ENCODE peak calls at places on chromosomes 1 and 21, in five cellular contexts. One of them, this sample, is unnamed.

GRCh38 chr1:205317311-205317917 is 4.1 kb downstream of the NUAK2 start:
- DNase-seq in SK-N-SH: peak; percentile 67
- DNase-seq in uterus: peak; percentile 42
- DNase-seq in right atrium auricular region: no peak
- DNase-seq in stomach: peak; percentile 96
- DNase-seq in this sample: peak; percentile 96

GRCh38 chr1:4207183-4207582 is 307.1 kb upstream of the C1orf174 start:
- DNase-seq in SK-N-SH: no peak
- DNase-seq in uterus: no peak
- DNase-seq in right atrium auricular region: peak; percentile 34
- DNase-seq in stomach: no peak
- DNase-seq in this sample: no peak

GRCh38 chr1:229229721-229230135 is 41.2 kb upstream of the RAB4A start:
- DNase-seq in SK-N-SH: no peak
- DNase-seq in uterus: peak; percentile 81
- DNase-seq in right atrium auricular region: peak; percentile 92
- DNase-seq in stomach: peak; percentile 76
- DNase-seq in this sample: no peak

GRCh38 chr1:231694465-231695077 is 68.0 kb downstream of the DISC1 start:
- DNase-seq in SK-N-SH: peak; percentile 28
- DNase-seq in uterus: no peak
- DNase-seq in right atrium auricular region: no peak
- DNase-seq in stomach: no peak
- DNase-seq in this sample: no peak

GRCh38 chr1:43272161-43272560 is 2.4 kb downstream of the TMEM125 start:
- DNase-seq in SK-N-SH: no peak
- DNase-seq in uterus: no peak
- DNase-seq in right atrium auricular region: no peak
- DNase-seq in stomach: peak; percentile 20
- DNase-seq in this sample: peak; percentile 56

GRCh38 chr21:45340515-45340914 is 52.8 kb upstream of the POFUT2 start:
- DNase-seq in SK-N-SH: no peak
- DNase-seq in uterus: no peak
- DNase-seq in right atrium auricular region: no peak
- DNase-seq in stomach: no peak
- DNase-seq in this sample: no peak

GRCh38 chr1:105427543-105427942 is 1628.9 kb upstream of the PRMT6 start:
- DNase-seq in SK-N-SH: no peak
- DNase-seq in uterus: no peak
- DNase-seq in right atrium auricular region: no peak
- DNase-seq in stomach: no peak
- DNase-seq in this sample: no peak

GRCh38 chr1:33706634-33707255 is 157.1 kb upstream of the HMGB4 start:
- DNase-seq in SK-N-SH: no peak
- DNase-seq in uterus: no peak
- DNase-seq in right atrium auricular region: peak; percentile 30
- DNase-seq in stomach: no peak
- DNase-seq in this sample: no peak

GRCh38 chr1:29706936-29707335 is 470.6 kb downstream of the PTPRU start:
- DNase-seq in SK-N-SH: peak; percentile 96
- DNase-seq in uterus: no peak
- DNase-seq in right atrium auricular region: no peak
- DNase-seq in stomach: no peak
- DNase-seq in this sample: peak; percentile 69

GRCh38 chr1:192133350-192133950 is 24.8 kb upstream of the RGS18 start:
- DNase-seq in SK-N-SH: no peak
- DNase-seq in uterus: no peak
- DNase-seq in right atrium auricular region: no peak
- DNase-seq in stomach: no peak
- DNase-seq in this sample: no peak

GRCh38 chr1:193799948-193800690 is 613.7 kb upstream of the B3GALT2 start:
- DNase-seq in SK-N-SH: no peak
- DNase-seq in uterus: no peak
- DNase-seq in right atrium auricular region: no peak
- DNase-seq in stomach: no peak
- DNase-seq in this sample: no peak

GRCh38 chr21:14913576-14914146 is 151.1 kb downstream of the NRIP1 start:
- DNase-seq in SK-N-SH: no peak
- DNase-seq in uterus: no peak
- DNase-seq in right atrium auricular region: no peak
- DNase-seq in stomach: no peak
- DNase-seq in this sample: no peak

GRCh38 chr1:39142394-39143060 is 62.0 kb upstream of the MACF1 start:
- DNase-seq in SK-N-SH: no peak
- DNase-seq in uterus: no peak
- DNase-seq in right atrium auricular region: no peak
- DNase-seq in stomach: peak; percentile 51
- DNase-seq in this sample: peak; percentile 69

GRCh38 chr1:151501474-151501873 is 9.7 kb upstream of the CGN start:
- DNase-seq in SK-N-SH: no peak
- DNase-seq in uterus: no peak
- DNase-seq in right atrium auricular region: no peak
- DNase-seq in stomach: no peak
- DNase-seq in this sample: no peak

GRCh38 chr1:206898089-206898908 is 1.1 kb downstream of the IL24 start:
- DNase-seq in SK-N-SH: no peak
- DNase-seq in uterus: no peak
- DNase-seq in right atrium auricular region: no peak
- DNase-seq in stomach: no peak
- DNase-seq in this sample: no peak

GRCh38 chr1:29642519-29642918 is 406.2 kb downstream of the PTPRU start:
- DNase-seq in SK-N-SH: no peak
- DNase-seq in uterus: no peak
- DNase-seq in right atrium auricular region: no peak
- DNase-seq in stomach: no peak
- DNase-seq in this sample: no peak

GRCh38 chr1:81693316-81693715 is 107.4 kb upstream of the ADGRL2 start:
- DNase-seq in SK-N-SH: no peak
- DNase-seq in uterus: no peak
- DNase-seq in right atrium auricular region: no peak
- DNase-seq in stomach: no peak
- DNase-seq in this sample: no peak

GRCh38 chr1:13863701-13864100 is 163.7 kb downstream of the PRDM2 start:
- DNase-seq in SK-N-SH: no peak
- DNase-seq in uterus: no peak
- DNase-seq in right atrium auricular region: no peak
- DNase-seq in stomach: no peak
- DNase-seq in this sample: no peak

GRCh38 chr1:235942625-235942934 is 75.9 kb upstream of the LYST start:
- DNase-seq in SK-N-SH: no peak
- DNase-seq in uterus: peak; percentile 11
- DNase-seq in right atrium auricular region: no peak
- DNase-seq in stomach: no peak
- DNase-seq in this sample: no peak

GRCh38 chr1:110347182-110347893 is 8.2 kb downstream of the RBM15 start:
- DNase-seq in SK-N-SH: no peak
- DNase-seq in uterus: no peak
- DNase-seq in right atrium auricular region: no peak
- DNase-seq in stomach: no peak
- DNase-seq in this sample: no peak

GRCh38 chr1:114956570-114956969 is 73.1 kb upstream of the TSHB start:
- DNase-seq in SK-N-SH: no peak
- DNase-seq in uterus: no peak
- DNase-seq in right atrium auricular region: no peak
- DNase-seq in stomach: no peak
- DNase-seq in this sample: no peak

GRCh38 chr1:29186707-29187106 is 5.0 kb upstream of the SRSF4 start:
- DNase-seq in SK-N-SH: no peak
- DNase-seq in uterus: no peak
- DNase-seq in right atrium auricular region: no peak
- DNase-seq in stomach: no peak
- DNase-seq in this sample: no peak

GRCh38 chr21:23131177-23131576 is 2133.0 kb downstream of the NCAM2 start:
- DNase-seq in SK-N-SH: no peak
- DNase-seq in uterus: no peak
- DNase-seq in right atrium auricular region: no peak
- DNase-seq in stomach: no peak
- DNase-seq in this sample: no peak

GRCh38 chr1:215566556-215567490 is at the start of gene KCTD3:
- DNase-seq in SK-N-SH: peak; percentile 87
- DNase-seq in uterus: peak; percentile 69
- DNase-seq in right atrium auricular region: peak; percentile 73
- DNase-seq in stomach: peak; percentile 76
- DNase-seq in this sample: peak; percentile 89

GRCh38 chr1:29884740-29885139 is 648.4 kb downstream of the PTPRU start:
- DNase-seq in SK-N-SH: no peak
- DNase-seq in uterus: no peak
- DNase-seq in right atrium auricular region: no peak
- DNase-seq in stomach: no peak
- DNase-seq in this sample: no peak

DNA sequence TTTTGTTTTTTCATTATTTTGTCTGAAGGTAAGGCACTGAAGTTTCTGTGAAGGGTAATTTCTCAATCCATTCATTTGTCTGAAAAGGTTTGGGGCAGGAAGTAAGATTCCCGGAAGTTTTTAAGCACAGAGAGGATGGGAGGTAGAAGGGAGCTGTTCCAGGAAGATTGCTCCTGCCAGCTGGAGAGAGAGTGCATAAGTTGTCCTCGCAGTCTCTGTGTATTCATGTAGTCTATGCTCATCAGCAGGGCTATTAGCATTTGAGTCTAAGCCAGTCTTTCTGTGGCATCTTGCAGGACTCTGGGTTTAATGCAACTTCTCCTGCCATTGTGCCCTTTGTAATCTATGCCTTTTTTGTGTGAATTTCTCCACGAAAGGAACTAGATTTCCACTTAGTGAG is 140.9 kb upstream of the FGGY start:
- DNase-seq in SK-N-SH: no peak
- DNase-seq in uterus: no peak
- DNase-seq in right atrium auricular region: no peak
- DNase-seq in stomach: no peak
- DNase-seq in this sample: no peak
- H3K27ac ChIP-seq in SK-N-SH: no peak overlapping the region
- H3K27ac ChIP-seq in uterus: no peak overlapping the region
- H3K27ac ChIP-seq in right atrium auricular region: no peak overlapping the region
- H3K27ac ChIP-seq in stomach: peak overlapping the region; percentile 51
- H3K27ac ChIP-seq in this sample: no peak overlapping the region

GRCh38 chr1:31762323-31762722 is 1.8 kb downstream of the ADGRB2 start:
- DNase-seq in SK-N-SH: no peak
- DNase-seq in uterus: no peak
- DNase-seq in right atrium auricular region: no peak
- DNase-seq in stomach: no peak
- DNase-seq in this sample: no peak

GRCh38 chr1:31762726-31763670 is 1.1 kb downstream of the ADGRB2 start:
- DNase-seq in SK-N-SH: peak; percentile 97
- DNase-seq in uterus: peak; percentile 43
- DNase-seq in right atrium auricular region: no peak
- DNase-seq in stomach: peak; percentile 80
- DNase-seq in this sample: peak; percentile 80

GRCh38 chr1:31760422-31760900 is 3.7 kb downstream of the ADGRB2 start:
- DNase-seq in SK-N-SH: peak; percentile 56
- DNase-seq in uterus: no peak
- DNase-seq in right atrium auricular region: no peak
- DNase-seq in stomach: no peak
- DNase-seq in this sample: no peak

GRCh38 chr1:31760901-31761470 is 3.2 kb downstream of the ADGRB2 start:
- DNase-seq in SK-N-SH: peak; percentile 80
- DNase-seq in uterus: peak; percentile 68
- DNase-seq in right atrium auricular region: peak; percentile 82
- DNase-seq in stomach: peak; percentile 67
- DNase-seq in this sample: peak; percentile 77

GRCh38 chr1:31761883-31762282 is 2.3 kb downstream of the ADGRB2 start:
- DNase-seq in SK-N-SH: no peak
- DNase-seq in uterus: no peak
- DNase-seq in right atrium auricular region: no peak
- DNase-seq in stomach: no peak
- DNase-seq in this sample: no peak
- TF ChIP-seq CTCF in SK-N-SH: no peak
- TF ChIP-seq CTCF in uterus: no peak
- TF ChIP-seq CTCF in right atrium auricular region: no peak
- TF ChIP-seq CTCF in stomach: no peak
- TF ChIP-seq CTCF in this sample: no peak

GRCh38 chr1:153563991-153564390 is 1.7 kb downstream of the S100A2 start:
- DNase-seq in SK-N-SH: no peak
- DNase-seq in uterus: no peak
- DNase-seq in right atrium auricular region: no peak
- DNase-seq in stomach: no peak
- DNase-seq in this sample: peak; percentile 55
- H3K4me1 ChIP-seq in SK-N-SH: peaks cover 43% of the 10 kb centered on the region
- H3K4me1 ChIP-seq in uterus: peaks cover 5% of the 10 kb centered on the region
- H3K4me1 ChIP-seq in right atrium auricular region: peaks cover 39% of the 10 kb centered on the region
- H3K4me1 ChIP-seq in stomach: peaks cover 38% of the 10 kb centered on the region
- H3K4me1 ChIP-seq in this sample: peaks cover 40% of the 10 kb centered on the region

GRCh38 chr1:78304766-78305165 is 186.0 kb upstream of the PTGFR start:
- DNase-seq in SK-N-SH: no peak
- DNase-seq in uterus: no peak
- DNase-seq in right atrium auricular region: no peak
- DNase-seq in stomach: no peak
- DNase-seq in this sample: no peak

GRCh38 chr1:78301141-78301540 is 189.6 kb upstream of the PTGFR start:
- DNase-seq in SK-N-SH: no peak
- DNase-seq in uterus: no peak
- DNase-seq in right atrium auricular region: no peak
- DNase-seq in stomach: no peak
- DNase-seq in this sample: no peak

GRCh38 chr1:78297828-78298227 is 192.9 kb upstream of the PTGFR start:
- DNase-seq in SK-N-SH: no peak
- DNase-seq in uterus: no peak
- DNase-seq in right atrium auricular region: no peak
- DNase-seq in stomach: no peak
- DNase-seq in this sample: no peak

DNA sequence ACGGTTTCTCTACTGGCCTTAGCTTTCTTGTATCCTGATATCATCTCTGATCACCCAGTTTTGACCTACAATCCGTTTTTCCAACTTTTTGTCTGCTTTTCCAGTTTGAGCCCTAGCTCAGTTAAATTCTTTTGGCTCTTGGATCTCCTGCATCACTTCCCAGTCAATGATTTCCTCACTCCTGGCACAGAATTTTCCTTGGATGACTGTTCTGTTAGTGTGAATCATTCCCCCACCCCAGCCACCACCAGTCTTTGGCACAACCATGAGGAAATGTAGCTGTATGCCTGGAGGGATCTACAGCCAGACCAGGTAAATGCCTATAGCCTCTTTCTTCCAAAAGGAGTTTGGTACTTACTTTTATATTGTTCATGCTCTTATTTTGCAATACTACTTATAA is 187.2 kb upstream of the PTGFR start:
- DNase-seq in SK-N-SH: no peak
- DNase-seq in uterus: peak; percentile 52
- DNase-seq in right atrium auricular region: peak; percentile 81
- DNase-seq in stomach: no peak
- DNase-seq in this sample: no peak
- H3K27ac ChIP-seq in SK-N-SH: no peak overlapping the region
- H3K27ac ChIP-seq in uterus: no peak overlapping the region
- H3K27ac ChIP-seq in right atrium auricular region: no peak overlapping the region
- H3K27ac ChIP-seq in stomach: no peak overlapping the region
- H3K27ac ChIP-seq in this sample: no peak overlapping the region